ENCODE peak calls at places on chromosomes 1 and 21, in five cellular contexts. One of them, this sample, is unnamed.

GRCh38 chr1:88648706-88649105 is 35.4 kb upstream of the PKN2 start:
- DNase-seq in NB4: no peak
- DNase-seq in neural progenitor cell: peak
- DNase-seq in AG09309: no peak
- DNase-seq in astrocyte of the spinal cord: no peak
- DNase-seq in this sample: no peak

GRCh38 chr1:45557422-45557944 is 6.9 kb downstream of the AKR1A1 start:
- DNase-seq in NB4: no peak
- DNase-seq in astrocyte of the spinal cord: no peak
- DNase-seq in neural progenitor cell: no peak
- DNase-seq in AG09309: no peak
- DNase-seq in this sample: peak

GRCh38 chr1:205480349-205481278 is 23.9 kb upstream of the CDK18 start:
- DNase-seq in astrocyte of the spinal cord: no peak
- DNase-seq in AG09309: no peak
- DNase-seq in NB4: no peak
- DNase-seq in neural progenitor cell: no peak
- DNase-seq in this sample: peak

GRCh38 chr1:43351421-43352350 is 7.1 kb upstream of the CDC20 start:
- DNase-seq in neural progenitor cell: no peak
- DNase-seq in astrocyte of the spinal cord: no peak
- DNase-seq in AG09309: no peak
- DNase-seq in NB4: no peak
- DNase-seq in this sample: no peak

GRCh38 chr1:214377886-214378285 is 96.9 kb downstream of the SMYD2 start:
- DNase-seq in AG09309: no peak
- DNase-seq in NB4: no peak
- DNase-seq in astrocyte of the spinal cord: peak
- DNase-seq in neural progenitor cell: no peak
- DNase-seq in this sample: no peak

GRCh38 chr1:182816863-182817262 is 22.3 kb upstream of the DHX9 start:
- DNase-seq in NB4: no peak
- DNase-seq in AG09309: no peak
- DNase-seq in astrocyte of the spinal cord: no peak
- DNase-seq in neural progenitor cell: no peak
- DNase-seq in this sample: no peak

GRCh38 chr1:150507912-150508864 is at the start of gene ECM1:
- DNase-seq in AG09309: no peak
- DNase-seq in astrocyte of the spinal cord: peak
- DNase-seq in NB4: peak
- DNase-seq in neural progenitor cell: no peak
- DNase-seq in this sample: no peak

GRCh38 chr1:8239306-8240023 is 78.4 kb upstream of the SLC45A1 start:
- DNase-seq in AG09309: no peak
- DNase-seq in neural progenitor cell: peak
- DNase-seq in NB4: no peak
- DNase-seq in astrocyte of the spinal cord: no peak
- DNase-seq in this sample: no peak

GRCh38 chr21:33560965-33561364 is 18.1 kb downstream of the SON start:
- DNase-seq in NB4: no peak
- DNase-seq in AG09309: no peak
- DNase-seq in astrocyte of the spinal cord: no peak
- DNase-seq in neural progenitor cell: no peak
- DNase-seq in this sample: no peak

GRCh38 chr21:15062566-15062965 is 2.2 kb downstream of the NRIP1 start:
- DNase-seq in NB4: no peak
- DNase-seq in astrocyte of the spinal cord: peak
- DNase-seq in AG09309: no peak
- DNase-seq in neural progenitor cell: no peak
- DNase-seq in this sample: peak

GRCh38 chr1:205230965-205231364 is 3.2 kb downstream of the TMCC2 start:
- DNase-seq in AG09309: no peak
- DNase-seq in astrocyte of the spinal cord: no peak
- DNase-seq in NB4: no peak
- DNase-seq in neural progenitor cell: no peak
- DNase-seq in this sample: peak

GRCh38 chr21:44910229-44911065 is 10.3 kb downstream of the ITGB2 start:
- DNase-seq in neural progenitor cell: no peak
- DNase-seq in astrocyte of the spinal cord: no peak
- DNase-seq in NB4: no peak
- DNase-seq in AG09309: no peak
- DNase-seq in this sample: no peak

GRCh38 chr1:29297476-29297875 is 61.2 kb downstream of the PTPRU start:
- DNase-seq in NB4: no peak
- DNase-seq in astrocyte of the spinal cord: no peak
- DNase-seq in neural progenitor cell: no peak
- DNase-seq in AG09309: no peak
- DNase-seq in this sample: no peak

GRCh38 chr1:55987491-55988255 is 591.7 kb downstream of the PLPP3 start:
- DNase-seq in astrocyte of the spinal cord: no peak
- DNase-seq in AG09309: no peak
- DNase-seq in NB4: no peak
- DNase-seq in neural progenitor cell: peak
- DNase-seq in this sample: no peak

GRCh38 chr1:228065543-228066347 is 16.8 kb upstream of the ARF1 start:
- DNase-seq in AG09309: no peak
- DNase-seq in NB4: no peak
- DNase-seq in neural progenitor cell: no peak
- DNase-seq in astrocyte of the spinal cord: no peak
- DNase-seq in this sample: no peak

GRCh38 chr1:175376194-175376593 is 183.6 kb upstream of the KIAA0040 start:
- DNase-seq in NB4: peak
- DNase-seq in AG09309: no peak
- DNase-seq in astrocyte of the spinal cord: peak
- DNase-seq in neural progenitor cell: peak
- DNase-seq in this sample: peak

GRCh38 chr21:41686664-41687063 is 80.2 kb downstream of the RIPK4 start:
- DNase-seq in astrocyte of the spinal cord: no peak
- DNase-seq in AG09309: no peak
- DNase-seq in neural progenitor cell: no peak
- DNase-seq in NB4: no peak
- DNase-seq in this sample: no peak

GRCh38 chr1:54945393-54945936 is 35.0 kb upstream of the TMEM61 start:
- DNase-seq in astrocyte of the spinal cord: no peak
- DNase-seq in NB4: no peak
- DNase-seq in neural progenitor cell: no peak
- DNase-seq in AG09309: no peak
- DNase-seq in this sample: no peak

GRCh38 chr1:192626366-192627179 is 9.4 kb upstream of the RGS13 start:
- DNase-seq in astrocyte of the spinal cord: no peak
- DNase-seq in NB4: peak
- DNase-seq in AG09309: no peak
- DNase-seq in neural progenitor cell: no peak
- DNase-seq in this sample: peak

GRCh38 chr1:24441996-24442668 is 26.5 kb downstream of the NIPAL3 start:
- DNase-seq in NB4: no peak
- DNase-seq in AG09309: no peak
- DNase-seq in neural progenitor cell: no peak
- DNase-seq in astrocyte of the spinal cord: no peak
- DNase-seq in this sample: no peak

GRCh38 chr1:225868631-225869330 is 13.4 kb downstream of the TMEM63A start:
- DNase-seq in neural progenitor cell: no peak
- DNase-seq in astrocyte of the spinal cord: no peak
- DNase-seq in AG09309: no peak
- DNase-seq in NB4: no peak
- DNase-seq in this sample: no peak

GRCh38 chr21:34128674-34129038 is 55.3 kb downstream of the MRPS6 start:
- DNase-seq in neural progenitor cell: no peak
- DNase-seq in NB4: no peak
- DNase-seq in AG09309: no peak
- DNase-seq in astrocyte of the spinal cord: peak
- DNase-seq in this sample: no peak

GRCh38 chr1:99535470-99536164 is 110.3 kb upstream of the PALMD start:
- DNase-seq in neural progenitor cell: no peak
- DNase-seq in AG09309: no peak
- DNase-seq in astrocyte of the spinal cord: no peak
- DNase-seq in NB4: no peak
- DNase-seq in this sample: no peak

GRCh38 chr1:225691377-225691776 is 38.5 kb upstream of the ENAH start:
- DNase-seq in NB4: no peak
- DNase-seq in AG09309: no peak
- DNase-seq in neural progenitor cell: no peak
- DNase-seq in astrocyte of the spinal cord: peak
- DNase-seq in this sample: no peak

GRCh38 chr21:43294194-43294902 is 125.5 kb downstream of the CRYAA start:
- DNase-seq in NB4: no peak
- DNase-seq in astrocyte of the spinal cord: no peak
- DNase-seq in neural progenitor cell: no peak
- DNase-seq in AG09309: no peak
- DNase-seq in this sample: no peak

GRCh38 chr1:183302452-183303324 is 115.5 kb downstream of the NMNAT2 start:
- DNase-seq in NB4: peak
- DNase-seq in neural progenitor cell: no peak
- DNase-seq in astrocyte of the spinal cord: no peak
- DNase-seq in AG09309: no peak
- DNase-seq in this sample: no peak

GRCh38 chr1:35560256-35561225 is 2.9 kb downstream of the NCDN start:
- DNase-seq in AG09309: no peak
- DNase-seq in astrocyte of the spinal cord: no peak
- DNase-seq in neural progenitor cell: no peak
- DNase-seq in NB4: no peak
- DNase-seq in this sample: no peak

GRCh38 chr1:117590273-117590925 is 15.4 kb upstream of the TENT5C start:
- DNase-seq in NB4: no peak
- DNase-seq in AG09309: no peak
- DNase-seq in neural progenitor cell: no peak
- DNase-seq in astrocyte of the spinal cord: no peak
- DNase-seq in this sample: no peak

GRCh38 chr1:34904236-34905097 is 25.0 kb downstream of the DLGAP3 start:
- DNase-seq in neural progenitor cell: no peak
- DNase-seq in NB4: no peak
- DNase-seq in AG09309: no peak
- DNase-seq in astrocyte of the spinal cord: no peak
- DNase-seq in this sample: no peak

GRCh38 chr1:200279810-200280411 is 129.9 kb downstream of the ZNF281 start:
- DNase-seq in AG09309: no peak
- DNase-seq in NB4: peak
- DNase-seq in astrocyte of the spinal cord: peak
- DNase-seq in neural progenitor cell: peak
- DNase-seq in this sample: peak

GRCh38 chr1:1777950-1778826 is at the start of gene NADK:
- DNase-seq in astrocyte of the spinal cord: no peak
- DNase-seq in AG09309: no peak
- DNase-seq in NB4: peak
- DNase-seq in neural progenitor cell: peak
- DNase-seq in this sample: peak

GRCh38 chr1:10283318-10283984 is 73.1 kb downstream of the KIF1B start:
- DNase-seq in neural progenitor cell: no peak
- DNase-seq in AG09309: no peak
- DNase-seq in NB4: no peak
- DNase-seq in astrocyte of the spinal cord: no peak
- DNase-seq in this sample: peak

GRCh38 chr1:241356519-241357365 is at the start of gene RGS7:
- DNase-seq in AG09309: no peak
- DNase-seq in astrocyte of the spinal cord: peak
- DNase-seq in NB4: no peak
- DNase-seq in neural progenitor cell: peak
- DNase-seq in this sample: peak

DNA sequence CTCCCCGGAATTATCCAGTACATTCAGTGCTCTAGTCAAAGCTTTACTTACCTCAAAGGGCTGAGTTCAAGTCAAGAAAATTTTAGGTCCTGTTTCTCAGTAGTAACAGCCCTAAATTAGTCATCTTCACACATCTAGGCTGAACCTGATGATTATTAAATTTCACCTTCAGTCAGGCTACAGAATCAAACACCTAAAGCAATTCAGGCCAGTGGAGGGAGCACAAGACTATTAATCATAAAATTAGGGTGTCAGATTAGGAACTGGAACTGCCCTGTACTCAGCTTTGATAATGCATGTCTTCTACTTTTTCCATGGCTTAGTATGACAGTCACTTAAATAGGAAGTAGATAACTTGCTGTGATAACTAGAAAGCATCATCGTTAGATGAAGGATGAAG is 28.4 kb upstream of the BCAS2 start:
- DNase-seq in AG09309: no peak
- DNase-seq in neural progenitor cell: no peak
- DNase-seq in astrocyte of the spinal cord: no peak
- DNase-seq in NB4: no peak
- DNase-seq in this sample: no peak
- TF ChIP-seq CTCF in AG09309: no peak
- TF ChIP-seq CTCF in neural progenitor cell: no peak
- TF ChIP-seq CTCF in astrocyte of the spinal cord: no peak
- TF ChIP-seq CTCF in NB4: no peak
- TF ChIP-seq CTCF in this sample: no peak

GRCh38 chr1:32181563-32181962 is 2.1 kb downstream of the TXLNA start:
- DNase-seq in NB4: no peak
- DNase-seq in neural progenitor cell: no peak
- DNase-seq in astrocyte of the spinal cord: no peak
- DNase-seq in AG09309: no peak
- DNase-seq in this sample: no peak
- H3K4me3 ChIP-seq in NB4: peak
- H3K4me3 ChIP-seq in neural progenitor cell: no peak
- H3K4me3 ChIP-seq in astrocyte of the spinal cord: peak
- H3K4me3 ChIP-seq in AG09309: peak
- H3K4me3 ChIP-seq in this sample: peak

GRCh38 chr1:206741142-206741701 is 29.4 kb upstream of the IL19 start:
- DNase-seq in AG09309: no peak
- DNase-seq in astrocyte of the spinal cord: no peak
- DNase-seq in neural progenitor cell: no peak
- DNase-seq in NB4: no peak
- DNase-seq in this sample: peak

GRCh38 chr1:206737729-206738222 is 32.8 kb upstream of the IL19 start:
- DNase-seq in NB4: no peak
- DNase-seq in neural progenitor cell: no peak
- DNase-seq in astrocyte of the spinal cord: no peak
- DNase-seq in AG09309: no peak
- DNase-seq in this sample: peak

GRCh38 chr1:206736878-206737728 is 33.5 kb upstream of the IL19 start:
- DNase-seq in astrocyte of the spinal cord: no peak
- DNase-seq in neural progenitor cell: no peak
- DNase-seq in NB4: no peak
- DNase-seq in AG09309: no peak
- DNase-seq in this sample: no peak

GRCh38 chr1:206739411-206740076 is 31.0 kb upstream of the IL19 start:
- DNase-seq in neural progenitor cell: no peak
- DNase-seq in NB4: peak
- DNase-seq in AG09309: no peak
- DNase-seq in astrocyte of the spinal cord: no peak
- DNase-seq in this sample: peak

GRCh38 chr1:206738370-206739366 is 31.9 kb upstream of the IL19 start:
- DNase-seq in neural progenitor cell: peak
- DNase-seq in astrocyte of the spinal cord: no peak
- DNase-seq in AG09309: no peak
- DNase-seq in NB4: peak
- DNase-seq in this sample: no peak
- TF ChIP-seq CTCF in neural progenitor cell: peak
- TF ChIP-seq CTCF in astrocyte of the spinal cord: no peak
- TF ChIP-seq CTCF in AG09309: peak
- TF ChIP-seq CTCF in NB4: peak
- TF ChIP-seq CTCF in this sample: peak

DNA sequence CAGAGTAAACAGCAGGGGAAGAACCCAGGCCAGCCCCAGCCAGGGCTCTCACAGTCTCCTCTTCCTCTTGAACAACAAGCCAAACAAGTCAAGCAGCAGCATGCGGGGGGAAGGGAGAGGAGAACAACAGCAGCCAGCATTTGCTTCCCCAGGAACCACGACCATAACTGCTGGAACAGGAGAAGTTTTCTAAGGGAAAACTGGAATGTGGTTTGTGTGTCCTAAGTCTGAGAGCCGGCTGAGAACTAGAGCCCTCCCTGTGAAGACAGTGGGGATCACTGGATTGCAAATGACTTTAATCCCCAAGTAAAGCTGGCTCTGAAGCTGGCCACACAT is 48.2 kb downstream of the COQ8A start:
- DNase-seq in AG09309: no peak
- DNase-seq in neural progenitor cell: peak
- DNase-seq in NB4: no peak
- DNase-seq in astrocyte of the spinal cord: no peak
- DNase-seq in this sample: no peak
- H3K4me3 ChIP-seq in AG09309: no peak
- H3K4me3 ChIP-seq in neural progenitor cell: no peak
- H3K4me3 ChIP-seq in NB4: no peak
- H3K4me3 ChIP-seq in astrocyte of the spinal cord: no peak
- H3K4me3 ChIP-seq in this sample: no peak

This sample was measured in GM12865.